ENCODE peak calls at places on chromosome 3, in seven cellular contexts. I is right atrium auricular region, X is heart right ventricle, K is PC-9, J is fibroblast of villous mesenchyme, R is RWPE1, O is PC-3. Q is an unnamed sample.

GRCh38 chr3:179544981-179545645 is 17.6 kb upstream of the ACTL6A start:
- DNase-seq in I (no peak), X (no peak), K (no peak), J (peak), R (no peak), O (peak), Q (no peak)

GRCh38 chr3:63595221-63595620 is 57.3 kb upstream of the SNTN start:
- DNase-seq in I (no peak), X (no peak), K (no peak), J (no peak), R (no peak), O (no peak), Q (no peak)

GRCh38 chr3:45313743-45314403 is 74.5 kb upstream of the LARS2 start:
- DNase-seq in I (no peak), X (no peak), K (no peak), J (no peak), R (no peak), O (no peak), Q (no peak)

GRCh38 chr3:131091768-131092167 is 65.1 kb downstream of the NEK11 start:
- DNase-seq in I (no peak), X (no peak), K (no peak), J (peak), R (peak), O (peak), Q (no peak)

GRCh38 chr3:111734652-111735051 is 124.4 kb upstream of the PHLDB2 start:
- DNase-seq in I (no peak), X (no peak), K (no peak), J (no peak), R (no peak), O (no peak), Q (no peak)

GRCh38 chr3:46334911-46335478 is 18.9 kb upstream of the CCR2 start:
- DNase-seq in I (no peak), X (no peak), K (no peak), J (peak), R (peak), O (peak), Q (no peak)

GRCh38 chr3:73216310-73216709 is 154.9 kb downstream of the EBLN2 start:
- DNase-seq in I (no peak), X (no peak), K (no peak), J (no peak), R (no peak), O (no peak), Q (no peak)

GRCh38 chr3:115347737-115348136 is 200.6 kb upstream of the ZBTB20 start:
- DNase-seq in I (no peak), X (no peak), K (no peak), J (no peak), R (no peak), O (no peak), Q (no peak)

GRCh38 chr3:126693921-126694320 is 10.1 kb upstream of the CHCHD6 start:
- DNase-seq in I (no peak), X (no peak), K (no peak), J (no peak), R (no peak), O (no peak), Q (no peak)

GRCh38 chr3:30154853-30155252 is 451.5 kb upstream of the TGFBR2 start:
- DNase-seq in I (no peak), X (no peak), K (no peak), J (no peak), R (no peak), O (no peak), Q (no peak)

GRCh38 chr3:186583820-186584219 is 13.3 kb downstream of the DNAJB11 start:
- DNase-seq in I (no peak), X (no peak), K (no peak), J (no peak), R (no peak), O (peak), Q (no peak)

GRCh38 chr3:33115024-33115768 is 1.4 kb downstream of the CRTAP start:
- DNase-seq in I (peak), X (peak), K (peak), J (peak), R (peak), O (peak), Q (no peak)

GRCh38 chr3:50737511-50738251 is 63.0 kb downstream of the DOCK3 start:
- DNase-seq in I (no peak), X (no peak), K (no peak), J (no peak), R (no peak), O (no peak), Q (no peak)

GRCh38 chr3:160474416-160474838 is 24.8 kb upstream of the TRIM59 start:
- DNase-seq in I (no peak), X (no peak), K (no peak), J (peak), R (no peak), O (no peak), Q (no peak)

GRCh38 chr3:127680790-127681189 is 8.0 kb downstream of the ABTB1 start:
- DNase-seq in I (peak), X (no peak), K (no peak), J (no peak), R (no peak), O (no peak), Q (no peak)

GRCh38 chr3:110905096-110905495 is 166.5 kb upstream of the NECTIN3 start:
- DNase-seq in I (no peak), X (no peak), K (no peak), J (peak), R (no peak), O (no peak), Q (no peak)

GRCh38 chr3:146839727-146840126 is 234.6 kb upstream of the PLSCR5 start:
- DNase-seq in I (no peak), X (no peak), K (no peak), J (no peak), R (no peak), O (no peak), Q (no peak)

GRCh38 chr3:53253707-53254106 is 2.1 kb downstream of the TKT start:
- DNase-seq in I (no peak), X (no peak), K (no peak), J (no peak), R (no peak), O (no peak), Q (no peak)

GRCh38 chr3:14413381-14414071 is 11.1 kb downstream of the SLC6A6 start:
- DNase-seq in I (no peak), X (no peak), K (peak), J (peak), R (no peak), O (peak), Q (no peak)

GRCh38 chr3:11391930-11392688 is 119.9 kb downstream of the ATG7 start:
- DNase-seq in I (no peak), X (no peak), K (peak), J (peak), R (peak), O (no peak), Q (no peak)

GRCh38 chr3:150149651-150150051 is 179.0 kb upstream of the PFN2 start:
- DNase-seq in I (no peak), X (peak), K (peak), J (peak), R (no peak), O (peak), Q (no peak)

GRCh38 chr3:1135194-1135593 is 42.4 kb downstream of the CNTN6 start:
- DNase-seq in I (no peak), X (peak), K (no peak), J (no peak), R (no peak), O (no peak), Q (no peak)

GRCh38 chr3:52078781-52079560 is 22.6 kb upstream of the DUSP7 start:
- DNase-seq in I (no peak), X (no peak), K (no peak), J (no peak), R (no peak), O (no peak), Q (no peak)

GRCh38 chr3:141427764-141428163 is 59.1 kb upstream of the RASA2 start:
- DNase-seq in I (no peak), X (no peak), K (no peak), J (no peak), R (no peak), O (no peak), Q (no peak)

GRCh38 chr3:46702246-46703012 is 1.2 kb downstream of the TMIE start:
- DNase-seq in I (no peak), X (no peak), K (no peak), J (no peak), R (no peak), O (no peak), Q (peak)

GRCh38 chr3:414063-414462 is 217.5 kb downstream of the CHL1 start:
- DNase-seq in I (no peak), X (no peak), K (no peak), J (peak), R (no peak), O (peak), Q (no peak)

GRCh38 chr3:137062250-137062649 is 104.5 kb downstream of the IL20RB start:
- DNase-seq in I (no peak), X (no peak), K (no peak), J (no peak), R (no peak), O (no peak), Q (no peak)

GRCh38 chr3:188084751-188085595 is 69.0 kb upstream of the LPP start:
- DNase-seq in I (no peak), X (no peak), K (no peak), J (no peak), R (no peak), O (no peak), Q (no peak)

GRCh38 chr3:120284702-120285507 is at the start of gene GPR156:
- DNase-seq in I (no peak), X (no peak), K (peak), J (no peak), R (peak), O (peak), Q (no peak)

GRCh38 chr3:171838218-171838720 is 4.9 kb upstream of the TMEM212 start:
- DNase-seq in I (peak), X (peak), K (no peak), J (peak), R (no peak), O (no peak), Q (no peak)

GRCh38 chr3:187765342-187765741 is 20.1 kb upstream of the BCL6 start:
- DNase-seq in I (no peak), X (no peak), K (no peak), J (peak), R (no peak), O (peak), Q (no peak)

GRCh38 chr3:57958642-57959406 is 49.4 kb upstream of the FLNB start:
- DNase-seq in I (no peak), X (peak), K (peak), J (peak), R (no peak), O (peak), Q (no peak)

GRCh38 chr3:167304077-167304476 is 76.0 kb downstream of the ZBBX start:
- DNase-seq in I (no peak), X (peak), K (peak), J (no peak), R (no peak), O (peak), Q (no peak)

GRCh38 chr3:4332991-4333390 is 29.8 kb downstream of the SETMAR start:
- DNase-seq in I (no peak), X (no peak), K (no peak), J (no peak), R (no peak), O (no peak), Q (no peak)

GRCh38 chr3:4335840-4336579 is 32.8 kb downstream of the SETMAR start:
- DNase-seq in I (no peak), X (no peak), K (no peak), J (no peak), R (no peak), O (no peak), Q (no peak)

GRCh38 chr3:4332574-4332973 is 29.4 kb downstream of the SETMAR start:
- DNase-seq in I (no peak), X (no peak), K (no peak), J (no peak), R (no peak), O (no peak), Q (no peak)

GRCh38 chr3:4332111-4332510 is 28.9 kb downstream of the SETMAR start:
- DNase-seq in I (no peak), X (no peak), K (no peak), J (no peak), R (no peak), O (no peak), Q (no peak)

DNA sequence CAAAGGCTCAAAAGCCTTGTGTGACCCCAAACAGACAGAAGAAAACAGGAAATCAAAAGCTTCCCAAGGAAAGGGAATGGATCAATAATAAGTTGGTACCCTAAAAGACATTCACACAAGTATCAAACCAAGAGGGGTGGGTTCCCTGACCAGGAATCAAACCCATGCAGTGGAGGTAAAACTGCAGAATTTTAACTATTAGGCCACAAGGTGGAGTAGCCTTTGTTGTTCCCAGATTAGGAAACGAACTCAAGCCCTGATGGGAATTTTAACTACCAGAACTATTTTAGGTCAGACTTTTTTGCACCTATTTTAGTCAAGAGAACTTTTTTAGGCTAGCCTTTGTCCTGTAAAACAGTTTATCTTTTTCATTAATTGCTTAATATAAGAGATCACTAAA is 31.4 kb downstream of the SETMAR start:
- DNase-seq in I (no peak), X (no peak), K (no peak), J (no peak), R (no peak), O (peak), Q (no peak)
- TF ChIP-seq CTCF in I (no peak), X (no peak), K (no peak), J (no peak), R (no peak), O (peak), Q (peak)

GRCh38 chr3:155854147-155854940 is at the start of gene SLC33A1:
- DNase-seq in I (peak), X (peak), K (peak), J (peak), R (peak), O (peak), Q (peak)

GRCh38 chr3:155847993-155848392 is 6.2 kb downstream of the SLC33A1 start:
- DNase-seq in I (no peak), X (no peak), K (no peak), J (no peak), R (no peak), O (no peak), Q (no peak)

GRCh38 chr3:155853214-155854146 is 747 bp downstream of the SLC33A1 start:
- DNase-seq in I (no peak), X (peak), K (peak), J (peak), R (no peak), O (peak), Q (no peak)
- TF ChIP-seq CTCF in I (no peak), X (no peak), K (no peak), J (no peak), R (no peak), O (peak), Q (peak)

GRCh38 chr3:65170357-65171090 is 482.7 kb upstream of the ADAMTS9 start:
- DNase-seq in I (peak), X (peak), K (no peak), J (peak), R (no peak), O (no peak), Q (no peak)
- TF ChIP-seq CTCF in I (peak), X (peak), K (peak), J (peak), R (no peak), O (no peak), Q (peak)

GRCh38 chr3:128949158-128949557 is 44.7 kb downstream of the CFAP92 start:
- DNase-seq in I (no peak), X (no peak), K (no peak), J (no peak), R (no peak), O (no peak), Q (no peak)

GRCh38 chr3:128942161-128942952 is 51.5 kb downstream of the CFAP92 start:
- DNase-seq in I (no peak), X (no peak), K (peak), J (no peak), R (peak), O (peak), Q (no peak)

GRCh38 chr3:128946411-128946810 is 47.5 kb downstream of the CFAP92 start:
- DNase-seq in I (no peak), X (no peak), K (no peak), J (peak), R (no peak), O (no peak), Q (no peak)

GRCh38 chr3:128945041-128945877 is 48.6 kb downstream of the CFAP92 start:
- DNase-seq in I (no peak), X (no peak), K (no peak), J (no peak), R (no peak), O (no peak), Q (no peak)

GRCh38 chr3:128945878-128946175 is 48.0 kb downstream of the CFAP92 start:
- DNase-seq in I (no peak), X (no peak), K (no peak), J (no peak), R (no peak), O (no peak), Q (no peak)
- TF ChIP-seq CTCF in I (no peak), X (no peak), K (no peak), J (no peak), R (no peak), O (no peak), Q (no peak)

GRCh38 chr3:116740293-116740692 is 30.7 kb downstream of the TUSC7 start:
- DNase-seq in I (no peak), X (no peak), K (no peak), J (no peak), R (no peak), O (no peak), Q (no peak)

GRCh38 chr3:116743062-116743461 is 33.5 kb downstream of the TUSC7 start:
- DNase-seq in I (no peak), X (no peak), K (no peak), J (no peak), R (no peak), O (no peak), Q (no peak)

GRCh38 chr3:116739678-116740077 is 30.1 kb downstream of the TUSC7 start:
- DNase-seq in I (no peak), X (no peak), K (no peak), J (no peak), R (no peak), O (no peak), Q (no peak)

DNA sequence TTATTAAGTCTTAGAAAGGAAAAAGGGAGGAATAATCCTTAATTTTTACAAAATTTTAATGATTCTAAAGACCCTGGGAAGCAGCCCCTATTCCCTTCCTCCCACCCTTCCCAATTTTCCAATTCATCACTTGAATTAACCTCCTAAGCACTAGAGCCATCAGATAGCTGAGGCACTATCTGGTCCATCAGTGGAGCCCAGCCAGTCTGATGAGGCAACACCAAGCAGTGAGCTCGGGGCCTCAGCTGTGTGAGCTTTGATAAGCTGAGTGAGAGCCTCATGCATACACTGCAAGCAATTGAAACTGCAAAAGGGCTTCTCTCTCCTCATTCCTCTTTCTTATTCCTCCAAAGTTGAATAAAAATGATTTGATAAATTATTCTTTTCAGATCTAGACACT is 31.9 kb downstream of the TUSC7 start:
- DNase-seq in I (no peak), X (no peak), K (no peak), J (no peak), R (no peak), O (no peak), Q (no peak)
- TF ChIP-seq CTCF in I (no peak), X (no peak), K (no peak), J (no peak), R (no peak), O (no peak), Q (no peak)

GRCh38 chr3:143016321-143016972 is 15.1 kb downstream of the U2SURP start:
- DNase-seq in I (no peak), X (no peak), K (no peak), J (no peak), R (peak), O (peak), Q (no peak)
- TF ChIP-seq CTCF in I (peak), X (peak), K (peak), J (peak), R (peak), O (peak), Q (peak)

GRCh38 chr3:98587654-98588532 is 5.5 kb downstream of the CPOX start:
- DNase-seq in I (no peak), X (no peak), K (no peak), J (no peak), R (no peak), O (peak), Q (no peak)
- TF ChIP-seq CTCF in I (no peak), X (no peak), K (peak), J (peak), R (no peak), O (peak), Q (peak)

GRCh38 chr3:138440137-138440536 is 5.7 kb downstream of the ESYT3 start:
- DNase-seq in I (no peak), X (peak), K (no peak), J (no peak), R (no peak), O (no peak), Q (no peak)

GRCh38 chr3:138442433-138442832 is 8.0 kb downstream of the ESYT3 start:
- DNase-seq in I (no peak), X (no peak), K (peak), J (peak), R (peak), O (peak), Q (no peak)

GRCh38 chr3:138440596-138440995 is 6.2 kb downstream of the ESYT3 start:
- DNase-seq in I (no peak), X (no peak), K (no peak), J (no peak), R (no peak), O (peak), Q (no peak)

GRCh38 chr3:138441742-138442141 is 7.3 kb downstream of the ESYT3 start:
- DNase-seq in I (no peak), X (no peak), K (no peak), J (no peak), R (no peak), O (peak), Q (no peak)

DNA sequence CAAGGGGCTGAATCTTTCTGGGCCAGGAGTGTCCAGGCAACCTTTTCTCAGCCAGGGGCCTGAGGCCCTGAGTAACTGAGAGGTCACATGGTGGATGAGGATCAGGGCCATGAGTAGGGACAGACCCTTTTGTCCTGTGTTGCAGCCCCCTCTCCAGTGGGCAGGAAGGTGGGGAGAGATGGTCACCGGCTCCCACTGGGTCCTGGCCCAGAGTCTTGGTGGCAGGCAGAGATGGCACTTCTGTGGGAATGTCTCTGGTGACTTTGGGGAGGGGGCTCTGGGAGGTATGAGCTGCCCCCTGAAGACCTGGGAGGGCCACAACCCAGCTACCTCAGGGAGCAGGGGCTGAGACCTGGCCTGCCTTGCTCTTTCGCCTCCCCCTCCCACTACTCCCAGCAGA is 6.8 kb downstream of the ESYT3 start:
- DNase-seq in I (no peak), X (no peak), K (no peak), J (no peak), R (no peak), O (no peak), Q (no peak)
- TF ChIP-seq CTCF in I (no peak), X (no peak), K (no peak), J (no peak), R (no peak), O (no peak), Q (no peak)

GRCh38 chr3:18761530-18761929 is 336.4 kb upstream of the SATB1 start:
- DNase-seq in I (no peak), X (no peak), K (no peak), J (no peak), R (no peak), O (no peak), Q (no peak)

GRCh38 chr3:18757476-18757875 is 332.3 kb upstream of the SATB1 start:
- DNase-seq in I (no peak), X (no peak), K (no peak), J (no peak), R (no peak), O (no peak), Q (no peak)

GRCh38 chr3:18752273-18752934 is 327.3 kb upstream of the SATB1 start:
- DNase-seq in I (no peak), X (no peak), K (no peak), J (no peak), R (no peak), O (no peak), Q (no peak)

GRCh38 chr3:18758047-18758704 is 333.0 kb upstream of the SATB1 start:
- DNase-seq in I (no peak), X (peak), K (peak), J (peak), R (peak), O (peak), Q (no peak)
- TF ChIP-seq CTCF in I (peak), X (peak), K (peak), J (no peak), R (peak), O (peak), Q (peak)